ENCODE peak calls at places on chromosomes 4 and X, in four cellular contexts. W, A, K and U are unnamed samples.

GRCh38 chrX:109714340-109714958 is 18.6 kb downstream of the ACSL4 start:
- DNase-seq in K (peak; percentile 82), W (no peak), A (no peak), U (peak; percentile 48)

GRCh38 chrX:123550829-123551228 is 182.0 kb downstream of the THOC2 start:
- DNase-seq in A (no peak), K (no peak), W (no peak), U (no peak)

GRCh38 chr4:8438743-8439142 is 1.8 kb downstream of the ACOX3 start:
- DNase-seq in K (no peak), W (no peak), A (no peak), U (no peak)

GRCh38 chr4:159390648-159391047 is 287.8 kb downstream of the RAPGEF2 start:
- DNase-seq in A (no peak), W (no peak), K (peak; percentile 99), U (no peak)

GRCh38 chr4:62053974-62054373 is 853.8 kb downstream of the ADGRL3 start:
- DNase-seq in K (no peak), A (no peak), W (no peak), U (no peak)

GRCh38 chr4:128757712-128758111 is 51.8 kb upstream of the JADE1 start:
- DNase-seq in W (no peak), K (peak; percentile 33), A (no peak), U (no peak)

GRCh38 chrX:102154900-102155805 is 624 bp downstream of the BEX5 start:
- DNase-seq in K (no peak), A (peak; percentile 28), W (peak; percentile 34), U (no peak)

GRCh38 chr4:39754309-39754708 is 56.4 kb downstream of the UBE2K start:
- DNase-seq in K (no peak), A (no peak), W (no peak), U (no peak)

GRCh38 chrX:51144828-51145442 is 187.7 kb upstream of the NUDT10 start:
- DNase-seq in W (peak; percentile 36), K (peak; percentile 41), A (peak; percentile 35), U (peak; percentile 14)

GRCh38 chrX:107421337-107421736 is 28.1 kb upstream of the FRMPD3 start:
- DNase-seq in K (no peak), A (no peak), W (no peak), U (no peak)

GRCh38 chr4:113382704-113383103 is 333.3 kb downstream of the ANK2 start:
- DNase-seq in A (no peak), W (no peak), K (peak; percentile 1), U (no peak)

GRCh38 chr4:126268106-126268505 is 953.4 kb downstream of the FAT4 start:
- DNase-seq in A (no peak), K (peak; percentile 75), W (no peak), U (no peak)

GRCh38 chr4:44493924-44494323 is 45.3 kb upstream of the KCTD8 start:
- DNase-seq in K (peak; percentile 15), A (no peak), W (no peak), U (no peak)

GRCh38 chr4:177596035-177596434 is 153.8 kb upstream of the AGA start:
- DNase-seq in K (peak; percentile 71), W (peak; percentile 62), A (no peak), U (no peak)

GRCh38 chrX:17553451-17553850 is 178.5 kb downstream of the NHS start:
- DNase-seq in W (no peak), K (peak; percentile 51), A (no peak), U (no peak)

GRCh38 chr4:6435010-6435409 is 37.4 kb downstream of the PPP2R2C start:
- DNase-seq in K (no peak), W (no peak), A (no peak), U (no peak)

GRCh38 chr4:181018998-181019397 is 1224.2 kb upstream of the TENM3 start:
- DNase-seq in K (no peak), W (no peak), A (no peak), U (no peak)

GRCh38 chr4:172982151-172982590 is 186.4 kb upstream of the GALNT7 start:
- DNase-seq in A (no peak), K (peak; percentile 85), W (no peak), U (no peak)

GRCh38 chr4:118032691-118033090 is 1.6 kb upstream of the NDST3 start:
- DNase-seq in A (no peak), W (no peak), K (peak; percentile 4), U (no peak)

GRCh38 chrX:102651242-102651967 is at the start of gene GPRASP1:
- DNase-seq in W (peak; percentile 34), A (peak; percentile 30), K (peak; percentile 26), U (peak; percentile 31)

GRCh38 chr4:169414913-169415312 is 144.2 kb upstream of the SH3RF1 start:
- DNase-seq in W (no peak), K (no peak), A (no peak), U (no peak)

GRCh38 chr4:79446145-79446544 is 38.1 kb upstream of the GK2 start:
- DNase-seq in W (no peak), K (no peak), A (no peak), U (no peak)

GRCh38 chr4:16205298-16206164 is 20.7 kb downstream of the TAPT1 start:
- DNase-seq in K (peak; percentile 57), W (no peak), A (no peak), U (peak; percentile 16)

GRCh38 chrX:137988470-137988869 is 422.5 kb downstream of the ZIC3 start:
- DNase-seq in W (no peak), A (no peak), K (no peak), U (no peak)

GRCh38 chr4:7779194-7779768 is 160.4 kb downstream of the AFAP1 start:
- DNase-seq in A (no peak), W (no peak), K (peak; percentile 54), U (no peak)

GRCh38 chrX:41457618-41458192 is 10.6 kb downstream of the NYX start:
- DNase-seq in K (no peak), A (no peak), W (peak; percentile 24), U (peak; percentile 1)

GRCh38 chrX:140091276-140091886 is 126.1 kb upstream of the CXorf66 start:
- DNase-seq in K (no peak), A (peak; percentile 31), W (peak; percentile 30), U (peak; percentile 19)

GRCh38 chr4:147617841-147618421 is 734 bp downstream of the TMEM184C start:
- DNase-seq in K (no peak), A (no peak), W (no peak), U (no peak)